ENCODE peak calls at places on chromosome 14, in seven cellular contexts. One of them, this sample, is unnamed.

GRCh38 chr14:77979666-77980351 is 179.9 kb downstream of the ADCK1 start:
- DNase-seq in SK-N-SH: peak; percentile 44
- DNase-seq in PC-9: no peak
- DNase-seq in GM23338: peak; percentile 78
- DNase-seq in fibroblast of lung: peak; percentile 60
- DNase-seq in astrocyte: peak; percentile 51
- DNase-seq in IMR-90: no peak
- DNase-seq in this sample: peak; percentile 16

GRCh38 chr14:95267306-95267705 is 52.4 kb downstream of the CLMN start:
- DNase-seq in IMR-90: no peak
- DNase-seq in SK-N-SH: no peak
- DNase-seq in fibroblast of lung: peak; percentile 70
- DNase-seq in PC-9: no peak
- DNase-seq in astrocyte: peak; percentile 67
- DNase-seq in GM23338: no peak
- DNase-seq in this sample: no peak

GRCh38 chr14:21300892-21301291 is 21.0 kb downstream of the RPGRIP1 start:
- DNase-seq in fibroblast of lung: peak; percentile 11
- DNase-seq in astrocyte: no peak
- DNase-seq in PC-9: no peak
- DNase-seq in IMR-90: no peak
- DNase-seq in SK-N-SH: peak; percentile 83
- DNase-seq in GM23338: peak; percentile 78
- DNase-seq in this sample: peak; percentile 51

GRCh38 chr14:39434401-39434800 is 2.2 kb upstream of the FBXO33 start:
- DNase-seq in GM23338: no peak
- DNase-seq in astrocyte: no peak
- DNase-seq in PC-9: no peak
- DNase-seq in SK-N-SH: no peak
- DNase-seq in IMR-90: peak; percentile 8
- DNase-seq in fibroblast of lung: no peak
- DNase-seq in this sample: no peak

GRCh38 chr14:33958616-33959226 is 7.8 kb upstream of the EGLN3 start:
- DNase-seq in IMR-90: no peak
- DNase-seq in astrocyte: no peak
- DNase-seq in GM23338: no peak
- DNase-seq in PC-9: no peak
- DNase-seq in fibroblast of lung: no peak
- DNase-seq in SK-N-SH: no peak
- DNase-seq in this sample: no peak

GRCh38 chr14:50001999-50002925 is 109.4 kb downstream of the ARF6 start:
- DNase-seq in fibroblast of lung: no peak
- DNase-seq in SK-N-SH: no peak
- DNase-seq in PC-9: no peak
- DNase-seq in IMR-90: no peak
- DNase-seq in GM23338: peak; percentile 17
- DNase-seq in astrocyte: no peak
- DNase-seq in this sample: peak; percentile 57

GRCh38 chr14:79781882-79782281 is 429.4 kb downstream of the DIO2 start:
- DNase-seq in PC-9: no peak
- DNase-seq in GM23338: no peak
- DNase-seq in IMR-90: peak; percentile 70
- DNase-seq in fibroblast of lung: peak; percentile 87
- DNase-seq in astrocyte: peak; percentile 85
- DNase-seq in SK-N-SH: no peak
- DNase-seq in this sample: no peak

GRCh38 chr14:73771848-73772705 is 57.9 kb upstream of the PNMA1 start:
- DNase-seq in astrocyte: peak; percentile 79
- DNase-seq in PC-9: no peak
- DNase-seq in SK-N-SH: peak; percentile 79
- DNase-seq in fibroblast of lung: peak; percentile 83
- DNase-seq in IMR-90: peak; percentile 86
- DNase-seq in GM23338: peak; percentile 79
- DNase-seq in this sample: peak; percentile 95

GRCh38 chr14:54173782-54174181 is 217.2 kb upstream of the BMP4 start:
- DNase-seq in GM23338: no peak
- DNase-seq in PC-9: no peak
- DNase-seq in astrocyte: peak; percentile 31
- DNase-seq in SK-N-SH: no peak
- DNase-seq in IMR-90: peak; percentile 21
- DNase-seq in fibroblast of lung: peak; percentile 54
- DNase-seq in this sample: no peak

GRCh38 chr14:85241022-85241880 is 288.7 kb upstream of the FLRT2 start:
- DNase-seq in IMR-90: no peak
- DNase-seq in fibroblast of lung: peak; percentile 55
- DNase-seq in astrocyte: peak; percentile 42
- DNase-seq in GM23338: no peak
- DNase-seq in SK-N-SH: no peak
- DNase-seq in PC-9: peak; percentile 25
- DNase-seq in this sample: no peak

GRCh38 chr14:49687942-49688700 is at the start of gene POLE2:
- DNase-seq in astrocyte: peak; percentile 48
- DNase-seq in SK-N-SH: peak; percentile 93
- DNase-seq in IMR-90: peak; percentile 47
- DNase-seq in GM23338: peak; percentile 91
- DNase-seq in PC-9: peak; percentile 51
- DNase-seq in fibroblast of lung: peak; percentile 67
- DNase-seq in this sample: peak; percentile 85

GRCh38 chr14:52640137-52640536 is 55.2 kb downstream of the ERO1A start:
- DNase-seq in IMR-90: no peak
- DNase-seq in astrocyte: no peak
- DNase-seq in GM23338: no peak
- DNase-seq in PC-9: no peak
- DNase-seq in SK-N-SH: no peak
- DNase-seq in fibroblast of lung: no peak
- DNase-seq in this sample: no peak

GRCh38 chr14:100683578-100683977 is 43.1 kb upstream of the DLK1 start:
- DNase-seq in PC-9: no peak
- DNase-seq in GM23338: no peak
- DNase-seq in IMR-90: no peak
- DNase-seq in SK-N-SH: no peak
- DNase-seq in fibroblast of lung: no peak
- DNase-seq in astrocyte: no peak
- DNase-seq in this sample: no peak

GRCh38 chr14:64763801-64764511 is 59.7 kb downstream of the PLEKHG3 start:
- DNase-seq in astrocyte: peak; percentile 21
- DNase-seq in fibroblast of lung: peak; percentile 37
- DNase-seq in PC-9: no peak
- DNase-seq in GM23338: peak; percentile 46
- DNase-seq in IMR-90: peak; percentile 55
- DNase-seq in SK-N-SH: peak; percentile 50
- DNase-seq in this sample: no peak

GRCh38 chr14:54420478-54421116 is 20.6 kb downstream of the CNIH1 start:
- DNase-seq in astrocyte: peak; percentile 31
- DNase-seq in SK-N-SH: peak; percentile 41
- DNase-seq in IMR-90: peak; percentile 58
- DNase-seq in fibroblast of lung: peak; percentile 49
- DNase-seq in GM23338: peak; percentile 81
- DNase-seq in PC-9: peak; percentile 43
- DNase-seq in this sample: peak; percentile 35

GRCh38 chr14:74418031-74418430 is 8.0 kb downstream of the SYNDIG1L start:
- DNase-seq in fibroblast of lung: no peak
- DNase-seq in PC-9: no peak
- DNase-seq in astrocyte: no peak
- DNase-seq in GM23338: no peak
- DNase-seq in IMR-90: no peak
- DNase-seq in SK-N-SH: peak; percentile 49
- DNase-seq in this sample: no peak

DNA sequence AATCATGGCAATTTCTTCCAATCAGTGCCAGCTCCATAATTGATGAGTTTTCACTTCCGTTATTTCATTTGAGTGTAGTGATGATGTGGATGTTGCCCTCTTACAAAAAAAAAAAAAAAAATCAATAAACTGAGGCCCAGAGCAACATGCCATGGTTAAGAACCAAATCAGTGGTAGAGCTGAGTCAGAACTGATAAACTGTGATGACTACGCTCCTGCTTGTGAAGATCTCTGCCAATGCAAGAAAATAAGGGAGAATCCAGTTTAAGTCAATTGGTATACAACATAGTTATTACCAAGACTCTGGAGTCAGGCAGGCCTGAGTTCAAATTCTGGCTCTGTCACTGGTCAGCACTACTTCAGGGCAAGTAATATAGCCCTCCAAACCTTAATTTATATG is 102.6 kb downstream of the GPR135 start:
- DNase-seq in astrocyte: peak; percentile 75
- DNase-seq in PC-9: no peak
- DNase-seq in SK-N-SH: no peak
- DNase-seq in IMR-90: peak; percentile 79
- DNase-seq in GM23338: no peak
- DNase-seq in fibroblast of lung: peak; percentile 78
- DNase-seq in this sample: no peak
- H3K4me2 ChIP-seq in astrocyte: peak overlapping the region; percentile 79
- H3K4me2 ChIP-seq in PC-9: peak overlapping the region; percentile 73
- H3K4me2 ChIP-seq in SK-N-SH: peak overlapping the region; percentile 27
- H3K4me2 ChIP-seq in IMR-90: no peak overlapping the region
- H3K4me2 ChIP-seq in GM23338: no peak overlapping the region
- H3K4me2 ChIP-seq in fibroblast of lung: peak overlapping the region; percentile 15
- H3K4me2 ChIP-seq in this sample: peak overlapping the region; percentile 88

DNA sequence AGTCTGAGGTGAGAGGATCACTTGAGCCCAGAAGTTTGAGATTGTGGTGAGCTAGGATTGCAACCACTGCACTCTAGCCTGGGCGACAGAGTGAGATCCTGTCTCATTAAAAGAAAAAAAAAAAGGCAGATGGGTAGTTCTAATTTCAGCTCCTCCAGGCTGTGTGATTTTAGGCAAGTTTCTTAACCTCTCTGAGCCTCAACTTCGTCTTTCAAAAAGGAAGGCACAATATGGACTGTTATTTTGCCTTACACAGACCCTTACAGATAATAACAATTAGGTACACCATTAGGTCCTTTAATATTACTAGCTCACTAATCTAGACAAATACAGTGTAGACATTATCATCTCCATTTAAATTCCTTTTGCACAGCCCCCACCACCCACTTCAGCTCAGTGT is 4.8 kb upstream of the CCDC177 start:
- DNase-seq in SK-N-SH: no peak
- DNase-seq in PC-9: no peak
- DNase-seq in GM23338: no peak
- DNase-seq in fibroblast of lung: no peak
- DNase-seq in IMR-90: no peak
- DNase-seq in astrocyte: no peak
- DNase-seq in this sample: no peak
- H2AFZ ChIP-seq in SK-N-SH: no peak overlapping the region
- H2AFZ ChIP-seq in PC-9: no peak overlapping the region
- H2AFZ ChIP-seq in GM23338: no peak overlapping the region
- H2AFZ ChIP-seq in fibroblast of lung: no peak overlapping the region
- H2AFZ ChIP-seq in IMR-90: no peak overlapping the region
- H2AFZ ChIP-seq in astrocyte: no peak overlapping the region
- H2AFZ ChIP-seq in this sample: no peak overlapping the region

GRCh38 chr14:61197416-61197815 is 83.7 kb downstream of the TMEM30B start:
- DNase-seq in GM23338: no peak
- DNase-seq in IMR-90: no peak
- DNase-seq in PC-9: no peak
- DNase-seq in fibroblast of lung: no peak
- DNase-seq in astrocyte: no peak
- DNase-seq in SK-N-SH: no peak
- DNase-seq in this sample: no peak

GRCh38 chr14:61201171-61201570 is 80.0 kb downstream of the TMEM30B start:
- DNase-seq in SK-N-SH: no peak
- DNase-seq in GM23338: no peak
- DNase-seq in IMR-90: no peak
- DNase-seq in astrocyte: no peak
- DNase-seq in PC-9: no peak
- DNase-seq in fibroblast of lung: no peak
- DNase-seq in this sample: no peak

GRCh38 chr14:61202124-61202523 is 79.0 kb downstream of the TMEM30B start:
- DNase-seq in astrocyte: no peak
- DNase-seq in fibroblast of lung: no peak
- DNase-seq in PC-9: no peak
- DNase-seq in GM23338: no peak
- DNase-seq in IMR-90: no peak
- DNase-seq in SK-N-SH: no peak
- DNase-seq in this sample: peak; percentile 61

DNA sequence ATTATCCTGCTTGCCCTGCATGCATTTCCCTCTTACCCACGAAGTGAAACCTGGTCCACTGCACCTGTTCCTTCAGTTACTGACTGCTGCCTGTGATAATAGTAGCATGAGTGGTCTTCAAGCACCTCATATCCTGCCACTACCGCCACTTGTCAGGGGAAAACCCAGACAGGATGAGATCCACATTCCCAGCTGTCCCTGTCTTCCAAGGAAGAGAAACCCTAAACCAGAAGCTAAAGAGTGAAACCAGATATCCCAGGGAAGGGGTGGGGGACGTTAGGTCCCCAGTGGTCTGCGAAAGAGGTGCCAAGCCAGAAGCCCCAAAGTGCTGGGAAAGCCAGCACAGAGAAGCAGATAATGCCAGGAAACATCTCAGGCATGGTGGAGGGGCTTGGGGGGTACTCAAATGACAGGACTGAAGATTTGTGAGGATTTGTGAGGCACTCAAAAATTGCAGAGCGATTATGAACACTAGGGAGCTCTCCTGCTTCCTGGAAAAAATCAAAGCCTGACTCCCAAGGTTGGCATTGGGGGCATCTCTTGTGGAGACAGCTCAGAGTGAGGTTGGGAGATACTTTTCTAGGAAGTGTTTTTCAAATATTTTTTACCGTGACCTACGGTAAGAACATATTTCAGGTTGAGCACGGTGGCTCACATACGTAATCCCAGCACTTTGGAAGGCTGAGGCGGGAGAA is 77.9 kb downstream of the TMEM30B start:
- DNase-seq in fibroblast of lung: no peak
- DNase-seq in IMR-90: no peak
- DNase-seq in astrocyte: no peak
- DNase-seq in PC-9: no peak
- DNase-seq in GM23338: peak; percentile 65
- DNase-seq in SK-N-SH: no peak
- DNase-seq in this sample: no peak
- H3K4me3 ChIP-seq in fibroblast of lung: no peak overlapping the region
- H3K4me3 ChIP-seq in IMR-90: no peak overlapping the region
- H3K4me3 ChIP-seq in astrocyte: no peak overlapping the region
- H3K4me3 ChIP-seq in PC-9: no peak overlapping the region
- H3K4me3 ChIP-seq in GM23338: no peak overlapping the region
- H3K4me3 ChIP-seq in SK-N-SH: no peak overlapping the region
- H3K4me3 ChIP-seq in this sample: no peak overlapping the region

GRCh38 chr14:90544971-90545370 is 148.1 kb downstream of the CALM1 start:
- DNase-seq in GM23338: no peak
- DNase-seq in IMR-90: no peak
- DNase-seq in SK-N-SH: no peak
- DNase-seq in astrocyte: no peak
- DNase-seq in fibroblast of lung: no peak
- DNase-seq in PC-9: no peak
- DNase-seq in this sample: no peak

GRCh38 chr14:90546767-90547166 is 149.9 kb downstream of the CALM1 start:
- DNase-seq in PC-9: no peak
- DNase-seq in astrocyte: no peak
- DNase-seq in IMR-90: no peak
- DNase-seq in SK-N-SH: no peak
- DNase-seq in GM23338: no peak
- DNase-seq in fibroblast of lung: no peak
- DNase-seq in this sample: no peak

GRCh38 chr14:90545431-90545830 is 148.6 kb downstream of the CALM1 start:
- DNase-seq in SK-N-SH: no peak
- DNase-seq in IMR-90: no peak
- DNase-seq in GM23338: no peak
- DNase-seq in astrocyte: no peak
- DNase-seq in PC-9: no peak
- DNase-seq in fibroblast of lung: no peak
- DNase-seq in this sample: no peak

GRCh38 chr14:90547250-90547649 is 150.4 kb downstream of the CALM1 start:
- DNase-seq in fibroblast of lung: no peak
- DNase-seq in astrocyte: no peak
- DNase-seq in IMR-90: no peak
- DNase-seq in SK-N-SH: no peak
- DNase-seq in GM23338: no peak
- DNase-seq in PC-9: no peak
- DNase-seq in this sample: no peak

GRCh38 chr14:90545966-90546751 is 149.3 kb downstream of the CALM1 start:
- DNase-seq in GM23338: no peak
- DNase-seq in fibroblast of lung: no peak
- DNase-seq in PC-9: no peak
- DNase-seq in astrocyte: no peak
- DNase-seq in IMR-90: no peak
- DNase-seq in SK-N-SH: peak; percentile 76
- DNase-seq in this sample: no peak
- H3K4me2 ChIP-seq in GM23338: no peak overlapping the region
- H3K4me2 ChIP-seq in fibroblast of lung: no peak overlapping the region
- H3K4me2 ChIP-seq in PC-9: no peak overlapping the region
- H3K4me2 ChIP-seq in astrocyte: no peak overlapping the region
- H3K4me2 ChIP-seq in IMR-90: no peak overlapping the region
- H3K4me2 ChIP-seq in SK-N-SH: no peak overlapping the region
- H3K4me2 ChIP-seq in this sample: no peak overlapping the region